ENCODE peak calls at places on chromosome 19, in four cellular contexts. X, U, O and A are unnamed samples.

GRCh38 chr19:13053761-13054604 is 48.7 kb downstream of the LYL1 start:
- DNase-seq in X (peak; percentile 74), U (no peak), O (peak; percentile 87), A (peak; percentile 50)

GRCh38 chr19:47891622-47891922 is 5.5 kb upstream of the SULT2A1 start:
- DNase-seq in X (no peak), U (no peak), O (no peak), A (no peak)

GRCh38 chr19:56120371-56121179 is 520 bp downstream of the ZNF787 start:
- DNase-seq in X (peak; percentile 77), U (peak; percentile 96), O (peak; percentile 74), A (peak; percentile 45)

GRCh38 chr19:756232-756631 is 5.3 kb downstream of the MISP start:
- DNase-seq in X (no peak), U (no peak), O (no peak), A (no peak)

GRCh38 chr19:33438016-33438671 is 64.6 kb downstream of the CEBPG start:
- DNase-seq in X (peak; percentile 31), U (no peak), O (no peak), A (no peak)

GRCh38 chr19:51000981-51001380 is 423 bp downstream of the KLK8 start:
- DNase-seq in X (no peak), U (no peak), O (peak; percentile 44), A (no peak)

GRCh38 chr19:858868-859843 is at the start of gene CFD:
- DNase-seq in X (no peak), U (no peak), O (no peak), A (no peak)

GRCh38 chr19:55262359-55262758 is 3.5 kb upstream of the PPP6R1 start:
- DNase-seq in X (no peak), U (no peak), O (no peak), A (no peak)

GRCh38 chr19:38733493-38734175 is 10.6 kb downstream of the CAPN12 start:
- DNase-seq in X (no peak), U (no peak), O (no peak), A (no peak)

GRCh38 chr19:10007811-10008211 is 2.5 kb downstream of the COL5A3 start:
- DNase-seq in X (no peak), U (no peak), O (no peak), A (no peak)

GRCh38 chr19:47247308-47247990 is 8.9 kb upstream of the CCDC9 start:
- DNase-seq in X (peak; percentile 78), U (peak; percentile 72), O (peak; percentile 82), A (peak; percentile 66)

GRCh38 chr19:6709549-6709948 is 10.9 kb downstream of the C3 start:
- DNase-seq in X (no peak), U (no peak), O (no peak), A (no peak)

GRCh38 chr19:33201473-33201872 is 7.3 kb downstream of the LRP3 start:
- DNase-seq in X (no peak), U (no peak), O (no peak), A (no peak)

GRCh38 chr19:37079238-37079637 is 1.0 kb downstream of the ZNF420 start:
- DNase-seq in X (no peak), U (no peak), O (peak; percentile 5), A (no peak)

GRCh38 chr19:43668406-43669158 is 1.4 kb downstream of the PLAUR start:
- DNase-seq in X (peak; percentile 98), U (peak; percentile 95), O (peak; percentile 100), A (peak; percentile 93)

GRCh38 chr19:16041571-16042386 is 34.5 kb upstream of the TPM4 start:
- DNase-seq in X (peak; percentile 92), U (peak; percentile 79), O (peak; percentile 86), A (peak; percentile 74)

GRCh38 chr19:33621811-33622504 is at the start of gene CHST8:
- DNase-seq in X (peak; percentile 69), U (peak; percentile 54), O (peak; percentile 92), A (peak; percentile 59)

GRCh38 chr19:16594131-16594586 is 21.9 kb upstream of the SLC35E1 start:
- DNase-seq in X (no peak), U (peak; percentile 49), O (no peak), A (no peak)

GRCh38 chr19:9148687-9149086 is 8.5 kb downstream of the ZNF317 start:
- DNase-seq in X (no peak), U (no peak), O (no peak), A (no peak)

GRCh38 chr19:13056052-13056660 is 46.5 kb downstream of the LYL1 start:
- DNase-seq in X (no peak), U (no peak), O (peak; percentile 49), A (no peak)

GRCh38 chr19:20414133-20414532 is 151.4 kb downstream of the ZNF737 start:
- DNase-seq in X (no peak), U (no peak), O (no peak), A (no peak)

GRCh38 chr19:51096473-51097165 is 11.6 kb downstream of the CTU1 start:
- DNase-seq in X (no peak), U (no peak), O (peak; percentile 15), A (no peak)

GRCh38 chr19:41531438-41532311 is 44.3 kb upstream of the CEACAM21 start:
- DNase-seq in X (peak; percentile 16), U (peak; percentile 84), O (no peak), A (no peak)

GRCh38 chr19:39867952-39868351 is 21.8 kb upstream of the FBL start:
- DNase-seq in X (no peak), U (no peak), O (no peak), A (no peak)
- TF ChIP-seq CTCF in X (no peak), U (no peak), O (no peak), A (no peak)

DNA sequence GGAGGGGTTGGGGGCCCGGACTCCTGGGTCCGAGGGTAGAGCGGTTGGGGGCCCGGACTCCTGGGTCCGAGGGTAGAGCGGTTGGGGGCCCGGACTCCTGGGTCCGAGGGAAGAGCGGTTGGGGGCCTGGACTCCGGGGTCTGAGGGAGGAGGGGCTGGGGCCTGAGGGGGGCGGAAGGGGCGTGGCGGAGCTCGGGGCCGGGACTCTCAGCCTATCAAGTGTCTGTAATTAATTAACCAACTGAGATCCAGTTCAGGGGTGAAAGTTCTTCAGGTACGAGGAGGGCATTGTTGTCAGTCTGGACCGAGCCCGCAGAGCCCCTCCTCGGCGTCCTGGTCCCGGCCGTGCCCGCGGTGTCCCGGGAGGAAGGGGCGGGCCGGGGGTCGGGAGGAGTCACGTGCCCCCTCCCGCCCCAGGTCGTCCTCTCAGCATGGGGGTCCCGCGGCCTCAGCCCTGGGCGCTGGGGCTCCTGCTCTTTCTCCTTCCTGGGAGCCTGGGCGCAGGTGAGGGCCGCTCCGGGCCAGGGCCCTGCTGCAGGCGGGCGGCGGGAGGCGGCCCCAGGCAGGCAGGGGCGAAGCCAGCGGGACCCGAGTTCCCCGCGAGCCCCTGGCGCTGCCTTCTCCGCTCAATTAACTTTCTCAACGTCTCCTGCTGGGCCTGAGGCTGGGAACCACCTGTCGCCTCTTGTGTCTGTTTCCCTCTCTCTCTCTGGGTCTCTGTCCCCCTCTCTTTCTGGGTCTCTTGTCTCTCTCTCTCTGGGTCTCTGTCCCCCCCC is 697 bp downstream of the FCGRT start:
- DNase-seq in X (peak; percentile 51), U (peak; percentile 65), O (peak; percentile 80), A (peak; percentile 49)
- TF ChIP-seq CTCF in X (no peak), U (no peak), O (no peak), A (no peak)

GRCh38 chr19:18002347-18002850 is 5.6 kb upstream of the ARRDC2 start:
- DNase-seq in X (no peak), U (no peak), O (no peak), A (no peak)
- TF ChIP-seq CTCF in X (no peak), U (no peak), O (no peak), A (no peak)

GRCh38 chr19:58475714-58476497 is at the start of gene ZNF446:
- DNase-seq in X (peak; percentile 86), U (peak; percentile 97), O (peak; percentile 98), A (peak; percentile 85)
- TF ChIP-seq CTCF in X (no peak), U (no peak), O (no peak), A (no peak)

GRCh38 chr19:57351867-57352266 is 796 bp downstream of the ZNF304 start:
- DNase-seq in X (no peak), U (no peak), O (peak; percentile 6), A (no peak)
- TF ChIP-seq CTCF in X (no peak), U (peak; percentile 3), O (no peak), A (no peak)

GRCh38 chr19:30059741-30060140 is 117.7 kb downstream of the URI1 start:
- DNase-seq in X (no peak), U (no peak), O (no peak), A (no peak)
- TF ChIP-seq CTCF in X (no peak), U (no peak), O (no peak), A (no peak)

DNA sequence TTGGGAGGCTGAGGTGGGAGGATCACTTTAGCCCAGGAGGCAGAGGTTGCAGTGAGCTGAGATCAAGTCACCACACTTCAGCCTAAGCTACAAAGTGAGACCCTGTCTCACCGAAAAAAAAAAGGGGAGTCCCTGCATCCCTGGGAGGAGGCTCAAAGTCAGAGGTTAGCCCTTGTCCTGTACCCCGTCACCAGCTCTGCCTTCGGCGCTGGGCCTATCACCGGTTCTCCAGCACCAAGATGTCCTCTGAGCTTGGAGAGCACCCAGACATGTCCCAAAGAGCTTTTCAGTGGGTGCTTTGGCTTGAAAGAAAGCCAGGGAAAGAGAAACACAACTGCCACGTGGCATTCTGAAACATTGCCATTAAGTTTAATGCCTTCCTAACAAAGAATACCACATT is 356.9 kb upstream of the TSHZ3 start:
- DNase-seq in X (no peak), U (no peak), O (no peak), A (no peak)
- TF ChIP-seq CTCF in X (no peak), U (no peak), O (no peak), A (no peak)

DNA sequence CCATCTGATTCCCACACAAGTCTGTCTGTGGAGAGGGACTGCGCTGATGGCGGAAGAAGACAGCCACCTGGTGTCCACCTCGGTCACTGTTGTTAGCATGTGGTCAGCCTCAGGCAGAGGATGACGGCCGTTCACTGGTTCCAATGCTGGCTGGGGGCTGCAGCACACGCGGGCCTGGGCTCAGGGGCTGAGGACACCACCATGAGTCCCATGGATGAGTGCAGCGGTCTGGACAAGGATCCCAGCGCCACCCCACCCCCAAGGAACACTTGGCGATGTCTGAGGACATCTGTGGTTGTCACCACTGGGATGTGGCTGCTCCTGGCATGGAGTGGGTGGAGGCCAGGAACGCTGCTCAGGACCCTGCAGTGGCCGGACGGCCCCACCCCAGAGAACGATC is 10.9 kb downstream of the DPP9 start:
- DNase-seq in X (no peak), U (no peak), O (no peak), A (no peak)
- TF ChIP-seq CTCF in X (no peak), U (no peak), O (no peak), A (no peak)

GRCh38 chr19:2110822-2111221 is 14.1 kb downstream of the IZUMO4 start:
- DNase-seq in X (no peak), U (no peak), O (peak; percentile 25), A (no peak)
- TF ChIP-seq CTCF in X (no peak), U (no peak), O (peak; percentile 41), A (peak; percentile 15)